ENCODE peak calls at places on chromosomes 16 and 17, in seven cellular contexts. One of them, this sample, is unnamed.

GRCh38 chr17:8696951-8697745 is 47.5 kb downstream of the CCDC42 start:
- DNase-seq in adrenal gland: peak
- DNase-seq in right cardiac atrium: peak
- DNase-seq in substantia nigra: no peak
- DNase-seq in pancreas: no peak
- DNase-seq in IMR-90: peak
- DNase-seq in tibial artery: peak
- DNase-seq in this sample: no peak

GRCh38 chr17:44105483-44105882 is 18.0 kb downstream of the HDAC5 start:
- DNase-seq in adrenal gland: no peak
- DNase-seq in right cardiac atrium: no peak
- DNase-seq in substantia nigra: no peak
- DNase-seq in pancreas: no peak
- DNase-seq in IMR-90: no peak
- DNase-seq in tibial artery: no peak
- DNase-seq in this sample: no peak

GRCh38 chr16:8621221-8621571 is 302 bp upstream of the METTL22 start:
- DNase-seq in adrenal gland: no peak
- DNase-seq in right cardiac atrium: no peak
- DNase-seq in substantia nigra: no peak
- DNase-seq in pancreas: no peak
- DNase-seq in IMR-90: no peak
- DNase-seq in tibial artery: no peak
- DNase-seq in this sample: no peak

GRCh38 chr16:8996891-8997290 is 33.2 kb upstream of the USP7 start:
- DNase-seq in adrenal gland: no peak
- DNase-seq in right cardiac atrium: no peak
- DNase-seq in substantia nigra: no peak
- DNase-seq in pancreas: no peak
- DNase-seq in IMR-90: no peak
- DNase-seq in tibial artery: no peak
- DNase-seq in this sample: no peak

GRCh38 chr17:30361766-30362279 is 16.9 kb upstream of the CPD start:
- DNase-seq in adrenal gland: no peak
- DNase-seq in right cardiac atrium: no peak
- DNase-seq in substantia nigra: no peak
- DNase-seq in pancreas: no peak
- DNase-seq in IMR-90: no peak
- DNase-seq in tibial artery: no peak
- DNase-seq in this sample: no peak

GRCh38 chr16:28053461-28053860 is 10.1 kb downstream of the GSG1L start:
- DNase-seq in adrenal gland: no peak
- DNase-seq in right cardiac atrium: no peak
- DNase-seq in substantia nigra: no peak
- DNase-seq in pancreas: no peak
- DNase-seq in IMR-90: no peak
- DNase-seq in tibial artery: no peak
- DNase-seq in this sample: no peak

GRCh38 chr16:27471661-27472060 is 69.7 kb downstream of the IL21R start:
- DNase-seq in adrenal gland: no peak
- DNase-seq in right cardiac atrium: peak
- DNase-seq in substantia nigra: no peak
- DNase-seq in pancreas: peak
- DNase-seq in IMR-90: no peak
- DNase-seq in tibial artery: no peak
- DNase-seq in this sample: no peak

GRCh38 chr16:77624085-77624484 is 98.2 kb upstream of the NUDT7 start:
- DNase-seq in adrenal gland: no peak
- DNase-seq in right cardiac atrium: no peak
- DNase-seq in substantia nigra: no peak
- DNase-seq in pancreas: no peak
- DNase-seq in IMR-90: no peak
- DNase-seq in tibial artery: no peak
- DNase-seq in this sample: no peak

GRCh38 chr16:50505115-50505514 is 43.1 kb upstream of the NKD1 start:
- DNase-seq in adrenal gland: no peak
- DNase-seq in right cardiac atrium: no peak
- DNase-seq in substantia nigra: no peak
- DNase-seq in pancreas: no peak
- DNase-seq in IMR-90: no peak
- DNase-seq in tibial artery: no peak
- DNase-seq in this sample: no peak

GRCh38 chr16:85460983-85461813 is 151.9 kb upstream of the GSE1 start:
- DNase-seq in adrenal gland: peak
- DNase-seq in right cardiac atrium: peak
- DNase-seq in substantia nigra: no peak
- DNase-seq in pancreas: peak
- DNase-seq in IMR-90: peak
- DNase-seq in tibial artery: no peak
- DNase-seq in this sample: peak

GRCh38 chr17:7020894-7021664 is 1.8 kb upstream of the BCL6B start:
- DNase-seq in adrenal gland: no peak
- DNase-seq in right cardiac atrium: no peak
- DNase-seq in substantia nigra: no peak
- DNase-seq in pancreas: no peak
- DNase-seq in IMR-90: no peak
- DNase-seq in tibial artery: no peak
- DNase-seq in this sample: no peak

GRCh38 chr16:89448656-89449055 is 41.7 kb downstream of the ANKRD11 start:
- DNase-seq in adrenal gland: no peak
- DNase-seq in right cardiac atrium: no peak
- DNase-seq in substantia nigra: no peak
- DNase-seq in pancreas: no peak
- DNase-seq in IMR-90: no peak
- DNase-seq in tibial artery: no peak
- DNase-seq in this sample: peak

GRCh38 chr17:77404812-77405581 is 264.2 kb downstream of the SEC14L1 start:
- DNase-seq in adrenal gland: peak
- DNase-seq in right cardiac atrium: peak
- DNase-seq in substantia nigra: no peak
- DNase-seq in pancreas: no peak
- DNase-seq in IMR-90: peak
- DNase-seq in tibial artery: no peak
- DNase-seq in this sample: peak

GRCh38 chr16:54374136-54374535 is 87.5 kb upstream of the IRX3 start:
- DNase-seq in adrenal gland: no peak
- DNase-seq in right cardiac atrium: no peak
- DNase-seq in substantia nigra: no peak
- DNase-seq in pancreas: no peak
- DNase-seq in IMR-90: peak
- DNase-seq in tibial artery: no peak
- DNase-seq in this sample: no peak

GRCh38 chr16:54366005-54366634 is 79.5 kb upstream of the IRX3 start:
- DNase-seq in adrenal gland: no peak
- DNase-seq in right cardiac atrium: no peak
- DNase-seq in substantia nigra: no peak
- DNase-seq in pancreas: no peak
- DNase-seq in IMR-90: no peak
- DNase-seq in tibial artery: no peak
- DNase-seq in this sample: no peak

GRCh38 chr16:54366943-54367342 is 80.4 kb upstream of the IRX3 start:
- DNase-seq in adrenal gland: no peak
- DNase-seq in right cardiac atrium: no peak
- DNase-seq in substantia nigra: no peak
- DNase-seq in pancreas: no peak
- DNase-seq in IMR-90: no peak
- DNase-seq in tibial artery: no peak
- DNase-seq in this sample: no peak

GRCh38 chr16:54375056-54375455 is 88.5 kb upstream of the IRX3 start:
- DNase-seq in adrenal gland: no peak
- DNase-seq in right cardiac atrium: no peak
- DNase-seq in substantia nigra: no peak
- DNase-seq in pancreas: no peak
- DNase-seq in IMR-90: no peak
- DNase-seq in tibial artery: no peak
- DNase-seq in this sample: no peak

DNA sequence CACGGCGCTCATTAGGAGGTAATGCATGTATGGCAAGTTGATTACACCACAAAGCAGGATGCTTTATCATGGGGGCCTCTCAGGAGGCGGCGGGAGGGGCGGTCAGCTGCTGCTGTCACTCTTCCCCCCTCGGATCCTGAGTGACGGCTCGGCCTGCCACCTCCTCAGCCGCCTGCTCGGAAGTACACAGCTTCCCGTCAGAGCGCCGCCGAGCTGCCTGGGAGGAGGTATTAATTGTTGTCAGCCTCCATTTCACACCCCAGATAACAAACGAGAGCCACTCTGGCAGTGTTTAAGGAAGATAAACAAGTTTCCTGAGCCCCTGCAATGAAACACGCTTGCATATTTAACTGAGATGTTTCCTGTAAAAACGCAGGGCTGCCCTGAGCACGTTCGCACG is 84.1 kb upstream of the IRX3 start:
- DNase-seq in adrenal gland: peak
- DNase-seq in right cardiac atrium: peak
- DNase-seq in substantia nigra: no peak
- DNase-seq in pancreas: peak
- DNase-seq in IMR-90: no peak
- DNase-seq in tibial artery: no peak
- DNase-seq in this sample: no peak
- H3K27ac ChIP-seq in adrenal gland: peak
- H3K27ac ChIP-seq in right cardiac atrium: no peak
- H3K27ac ChIP-seq in substantia nigra: no peak
- H3K27ac ChIP-seq in pancreas: no peak
- H3K27ac ChIP-seq in IMR-90: no peak
- H3K27ac ChIP-seq in tibial artery: no peak
- H3K27ac ChIP-seq in this sample: no peak

GRCh38 chr16:56450275-56450889 is 750 bp downstream of the NUDT21 start:
- DNase-seq in adrenal gland: no peak
- DNase-seq in right cardiac atrium: no peak
- DNase-seq in substantia nigra: no peak
- DNase-seq in pancreas: no peak
- DNase-seq in IMR-90: peak
- DNase-seq in tibial artery: no peak
- DNase-seq in this sample: no peak
- H3K27ac ChIP-seq in adrenal gland: no peak
- H3K27ac ChIP-seq in right cardiac atrium: no peak
- H3K27ac ChIP-seq in substantia nigra: peak
- H3K27ac ChIP-seq in pancreas: no peak
- H3K27ac ChIP-seq in IMR-90: peak
- H3K27ac ChIP-seq in tibial artery: peak
- H3K27ac ChIP-seq in this sample: peak

GRCh38 chr17:58020401-58020800 is 13.4 kb upstream of the SRSF1 start:
- DNase-seq in adrenal gland: no peak
- DNase-seq in right cardiac atrium: no peak
- DNase-seq in substantia nigra: no peak
- DNase-seq in pancreas: no peak
- DNase-seq in IMR-90: no peak
- DNase-seq in tibial artery: no peak
- DNase-seq in this sample: no peak
- H3K27ac ChIP-seq in adrenal gland: no peak
- H3K27ac ChIP-seq in right cardiac atrium: no peak
- H3K27ac ChIP-seq in substantia nigra: no peak
- H3K27ac ChIP-seq in pancreas: no peak
- H3K27ac ChIP-seq in IMR-90: no peak
- H3K27ac ChIP-seq in tibial artery: no peak
- H3K27ac ChIP-seq in this sample: no peak

DNA sequence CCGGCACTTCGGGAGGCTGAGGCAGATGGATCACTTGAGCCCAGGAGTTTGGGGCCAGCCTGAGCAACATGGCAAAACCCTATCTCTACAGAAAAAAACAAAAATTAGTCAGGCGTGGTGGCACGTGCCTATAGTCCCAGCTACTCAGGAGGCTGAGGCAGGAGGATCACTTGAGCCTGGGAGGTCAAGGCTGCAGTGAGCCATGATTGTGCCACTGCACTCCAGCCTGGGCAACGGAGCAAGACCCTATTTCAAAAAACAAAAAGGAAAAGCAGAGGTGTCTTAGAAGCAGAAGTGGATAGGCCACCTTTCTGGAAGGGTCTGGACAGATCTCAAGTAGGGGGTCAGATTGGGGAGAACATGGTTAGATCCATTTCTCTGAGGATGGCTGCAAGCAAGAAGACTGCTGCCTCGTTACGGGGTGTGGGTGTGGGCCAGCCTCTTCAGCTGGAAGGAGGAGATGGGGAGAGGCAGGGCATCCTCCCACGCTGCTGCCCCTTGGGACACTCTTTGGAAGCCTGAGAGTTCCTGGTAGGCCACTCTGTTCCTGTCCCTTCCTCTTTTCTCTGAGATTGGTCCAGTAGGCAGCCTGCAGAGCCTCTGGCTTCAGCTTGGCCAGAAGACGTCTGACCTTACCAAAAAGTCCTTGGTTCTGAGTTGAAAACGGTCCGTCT is 208.0 kb downstream of the MSI2 start:
- DNase-seq in adrenal gland: no peak
- DNase-seq in right cardiac atrium: peak
- DNase-seq in substantia nigra: no peak
- DNase-seq in pancreas: no peak
- DNase-seq in IMR-90: no peak
- DNase-seq in tibial artery: no peak
- DNase-seq in this sample: no peak
- H3K27ac ChIP-seq in adrenal gland: peak
- H3K27ac ChIP-seq in right cardiac atrium: no peak
- H3K27ac ChIP-seq in substantia nigra: no peak
- H3K27ac ChIP-seq in pancreas: no peak
- H3K27ac ChIP-seq in IMR-90: no peak
- H3K27ac ChIP-seq in tibial artery: no peak
- H3K27ac ChIP-seq in this sample: no peak

GRCh38 chr17:50270430-50271172 is 3.7 kb upstream of the TMEM92 start:
- DNase-seq in adrenal gland: peak
- DNase-seq in right cardiac atrium: peak
- DNase-seq in substantia nigra: no peak
- DNase-seq in pancreas: peak
- DNase-seq in IMR-90: peak
- DNase-seq in tibial artery: peak
- DNase-seq in this sample: peak
- H3K27ac ChIP-seq in adrenal gland: peak
- H3K27ac ChIP-seq in right cardiac atrium: peak
- H3K27ac ChIP-seq in substantia nigra: no peak
- H3K27ac ChIP-seq in pancreas: no peak
- H3K27ac ChIP-seq in IMR-90: peak
- H3K27ac ChIP-seq in tibial artery: peak
- H3K27ac ChIP-seq in this sample: peak

GRCh38 chr17:81163703-81164413 is 1.4 kb upstream of the PVALEF start:
- DNase-seq in adrenal gland: no peak
- DNase-seq in right cardiac atrium: peak
- DNase-seq in substantia nigra: no peak
- DNase-seq in pancreas: peak
- DNase-seq in IMR-90: no peak
- DNase-seq in tibial artery: no peak
- DNase-seq in this sample: no peak
- H3K27ac ChIP-seq in adrenal gland: no peak
- H3K27ac ChIP-seq in right cardiac atrium: no peak
- H3K27ac ChIP-seq in substantia nigra: peak
- H3K27ac ChIP-seq in pancreas: peak
- H3K27ac ChIP-seq in IMR-90: no peak
- H3K27ac ChIP-seq in tibial artery: no peak
- H3K27ac ChIP-seq in this sample: no peak

DNA sequence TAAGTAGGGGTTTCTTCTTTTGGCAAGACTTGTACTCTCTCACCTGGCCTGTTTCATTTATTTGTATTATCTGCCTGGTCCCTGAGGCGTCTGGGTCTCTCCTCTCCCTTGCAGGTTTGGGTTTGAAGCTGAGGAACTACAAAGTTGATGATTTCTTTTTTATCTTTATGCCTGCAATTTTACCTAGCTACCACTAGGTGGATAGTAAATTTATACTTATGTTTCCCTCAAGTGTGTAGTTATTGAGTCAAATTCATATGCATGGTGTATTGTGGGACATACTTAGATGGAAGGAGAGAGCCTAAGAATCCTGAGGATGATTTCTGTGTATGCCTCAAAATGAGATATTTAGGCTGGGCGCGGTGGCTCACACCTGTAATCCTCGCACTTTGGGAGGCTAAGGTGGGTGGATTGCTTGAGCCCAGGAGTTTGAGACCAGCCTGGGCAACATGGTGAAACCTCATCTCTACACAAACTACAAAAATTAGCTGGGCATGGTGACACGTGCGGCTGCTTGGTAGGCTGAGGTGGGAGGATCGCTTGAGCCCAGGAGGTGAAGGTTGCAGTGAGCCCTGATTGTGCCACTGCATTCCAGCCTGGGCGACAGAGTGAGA is 13.6 kb downstream of the TMEM98 start:
- DNase-seq in adrenal gland: no peak
- DNase-seq in right cardiac atrium: no peak
- DNase-seq in substantia nigra: no peak
- DNase-seq in pancreas: no peak
- DNase-seq in IMR-90: no peak
- DNase-seq in tibial artery: no peak
- DNase-seq in this sample: no peak
- H3K27ac ChIP-seq in adrenal gland: no peak
- H3K27ac ChIP-seq in right cardiac atrium: no peak
- H3K27ac ChIP-seq in substantia nigra: no peak
- H3K27ac ChIP-seq in pancreas: no peak
- H3K27ac ChIP-seq in IMR-90: no peak
- H3K27ac ChIP-seq in tibial artery: no peak
- H3K27ac ChIP-seq in this sample: no peak

This sample was measured in lung.